ENCODE peak calls at places on chromosomes 6 and 20, in ten cellular contexts. E is RWPE1, L is NCI-H1694 treated with DMSO at 0.1 percent for 48 hours, K is brain microvascular endothelial cell, H is cardiac fibroblast, R is nephron progenitor cell, B is AG04450, Y is COLO829, S is AG09319, Q is BJ. X is an unnamed sample.

GRCh38 chr6:72984981-72985665 is 240.2 kb downstream of the KHDC1L start:
- DNase-seq in S (peak), R (no peak), E (no peak), Y (no peak), Q (peak), H (no peak), L (no peak), K (no peak), B (no peak), X (no peak)

GRCh38 chr20:14064921-14065320 is 69.6 kb downstream of the MACROD2 start:
- DNase-seq in B (no peak), Y (no peak), K (no peak), E (no peak), Q (no peak), L (no peak), R (no peak), S (no peak), H (no peak), X (no peak)

GRCh38 chr6:28979679-28980078 is 25.4 kb downstream of the ZNF311 start:
- DNase-seq in L (no peak), E (no peak), H (no peak), K (no peak), S (no peak), Y (no peak), B (no peak), Q (no peak), R (no peak), X (no peak)

GRCh38 chr6:23111984-23112383 is 542.6 kb downstream of the HDGFL1 start:
- DNase-seq in E (no peak), S (no peak), Y (no peak), H (peak), Q (peak), L (no peak), K (peak), B (peak), R (no peak), X (no peak)

GRCh38 chr6:157265630-157266029 is 57.7 kb downstream of the TMEM242 start:
- DNase-seq in H (no peak), R (no peak), E (no peak), S (no peak), B (no peak), Y (no peak), K (no peak), L (no peak), Q (no peak), X (no peak)

GRCh38 chr20:49712918-49713778 is 530 bp downstream of the B4GALT5 start:
- DNase-seq in R (no peak), K (no peak), L (peak), S (no peak), E (peak), B (no peak), Y (no peak), Q (no peak), H (peak), X (peak)

GRCh38 chr6:76742919-76743318 is 670.5 kb upstream of the IMPG1 start:
- DNase-seq in R (no peak), E (peak), B (no peak), S (no peak), K (peak), H (peak), Q (no peak), Y (no peak), L (no peak), X (no peak)

GRCh38 chr6:112690497-112691202 is 343.5 kb downstream of the RFPL4B start:
- DNase-seq in K (no peak), B (no peak), L (peak), S (peak), E (no peak), Y (no peak), H (peak), Q (peak), R (no peak), X (no peak)

GRCh38 chr6:80639243-80639642 is 532.8 kb downstream of the BCKDHB start:
- DNase-seq in S (peak), L (no peak), K (no peak), Y (no peak), E (no peak), R (no peak), B (no peak), H (no peak), Q (no peak), X (no peak)

GRCh38 chr20:2729251-2729713 is 36.7 kb downstream of the EBF4 start:
- DNase-seq in E (no peak), R (no peak), H (no peak), L (no peak), Q (no peak), K (no peak), S (no peak), B (no peak), Y (no peak), X (no peak)

GRCh38 chr20:48394415-48395081 is 433.3 kb downstream of the PREX1 start:
- DNase-seq in Y (no peak), K (no peak), R (no peak), L (no peak), E (no peak), S (no peak), Q (no peak), H (no peak), B (no peak), X (no peak)

GRCh38 chr20:51469578-51470520 is 72.7 kb downstream of the NFATC2 start:
- DNase-seq in R (no peak), S (no peak), K (no peak), L (peak), Y (no peak), Q (no peak), E (no peak), B (no peak), H (no peak), X (no peak)

GRCh38 chr6:2614155-2614554 is 136.6 kb downstream of the MYLK4 start:
- DNase-seq in E (no peak), L (no peak), Y (no peak), S (no peak), R (no peak), K (no peak), H (no peak), B (no peak), Q (no peak), X (no peak)

GRCh38 chr6:33177552-33178446 is 14.5 kb downstream of the COL11A2 start:
- DNase-seq in H (no peak), Q (no peak), K (no peak), S (no peak), R (no peak), Y (no peak), E (no peak), L (no peak), B (no peak), X (no peak)

GRCh38 chr6:167225903-167226508 is 65.1 kb upstream of the UNC93A start:
- DNase-seq in H (no peak), Q (no peak), B (no peak), L (no peak), S (no peak), Y (no peak), R (no peak), E (no peak), K (no peak), X (no peak)

GRCh38 chr20:25198663-25199363 is 3.3 kb downstream of the ENTPD6 start:
- DNase-seq in Q (no peak), E (no peak), R (no peak), L (no peak), H (no peak), K (no peak), Y (no peak), B (no peak), S (no peak), X (no peak)

GRCh38 chr6:150143521-150144293 is 863 bp downstream of the PPP1R14C start:
- DNase-seq in K (no peak), Q (no peak), E (no peak), H (no peak), B (no peak), Y (no peak), R (peak), S (no peak), L (no peak), X (peak)

GRCh38 chr6:168908887-168909286 is 344.8 kb downstream of the THBS2 start:
- DNase-seq in R (no peak), Q (no peak), Y (no peak), S (peak), K (peak), B (peak), E (no peak), H (peak), L (no peak), X (no peak)

GRCh38 chr20:40205971-40206370 is 483.1 kb downstream of the MAFB start:
- DNase-seq in L (no peak), Y (no peak), R (no peak), K (no peak), S (no peak), Q (no peak), H (no peak), E (no peak), B (no peak), X (no peak)

GRCh38 chr20:20327756-20328155 is 40.1 kb upstream of the INSM1 start:
- DNase-seq in E (peak), H (peak), L (no peak), Q (no peak), B (no peak), Y (no peak), R (no peak), K (no peak), S (no peak), X (no peak)

GRCh38 chr20:62030834-62031434 is 34.7 kb downstream of the TAF4 start:
- DNase-seq in H (no peak), L (no peak), K (no peak), E (peak), Q (no peak), S (no peak), Y (no peak), B (no peak), R (no peak), X (no peak)

GRCh38 chr6:78243519-78243918 is 590.7 kb downstream of the MEI4 start:
- DNase-seq in S (no peak), L (no peak), H (peak), E (peak), R (no peak), K (peak), Q (no peak), Y (no peak), B (no peak), X (no peak)

GRCh38 chr20:8272758-8273157 is 140.7 kb downstream of the PLCB1 start:
- DNase-seq in R (no peak), B (no peak), Y (no peak), Q (no peak), K (no peak), L (no peak), H (no peak), S (no peak), E (no peak), X (no peak)

GRCh38 chr20:23637282-23638221 is at the start of gene CST3:
- DNase-seq in L (peak), Y (peak), K (peak), Q (no peak), S (peak), H (peak), R (peak), E (peak), B (peak), X (peak)

GRCh38 chr6:109446541-109446940 is 6.0 kb downstream of the SMPD2 start:
- DNase-seq in E (no peak), L (no peak), Q (no peak), B (no peak), H (no peak), S (no peak), K (no peak), R (no peak), Y (no peak), X (no peak)

GRCh38 chr6:111777357-111777756 is 95.9 kb downstream of the FYN start:
- DNase-seq in S (no peak), K (no peak), Q (no peak), E (no peak), R (no peak), Y (no peak), H (no peak), B (no peak), L (peak), X (no peak)

GRCh38 chr6:7673063-7673536 is 52.8 kb upstream of the BMP6 start:
- DNase-seq in Y (peak), K (peak), H (peak), R (peak), L (no peak), E (peak), Q (peak), S (peak), B (no peak), X (peak)

GRCh38 chr6:93575495-93575894 is 156.1 kb upstream of the EPHA7 start:
- DNase-seq in Q (no peak), E (no peak), L (no peak), H (no peak), K (no peak), Y (no peak), S (no peak), R (no peak), B (no peak), X (no peak)

GRCh38 chr6:121645100-121645745 is 209.8 kb downstream of the GJA1 start:
- DNase-seq in H (peak), R (no peak), L (no peak), S (no peak), K (peak), Q (no peak), E (no peak), Y (no peak), B (no peak), X (no peak)

GRCh38 chr20:57126481-57127092 is 139.9 kb downstream of the BMP7 start:
- DNase-seq in Y (no peak), S (no peak), H (no peak), Q (no peak), E (peak), K (no peak), R (no peak), L (no peak), B (no peak), X (no peak)

GRCh38 chr6:169407338-169407737 is 153.7 kb upstream of the THBS2 start:
- DNase-seq in Q (no peak), S (no peak), E (no peak), L (no peak), H (no peak), K (no peak), R (no peak), Y (no peak), B (no peak), X (no peak)

GRCh38 chr20:33477386-33478234 is 12.3 kb upstream of the CBFA2T2 start:
- DNase-seq in H (no peak), S (no peak), R (no peak), B (no peak), Q (no peak), K (no peak), L (no peak), Y (no peak), E (no peak), X (no peak)

GRCh38 chr6:23533954-23534725 is 591.9 kb upstream of the NRSN1 start:
- DNase-seq in B (no peak), Q (no peak), K (no peak), E (peak), H (peak), S (no peak), L (no peak), Y (no peak), R (no peak), X (no peak)

X was measured in D341Med.